ENCODE peak calls at places on chromosomes 3 and 15, in six cellular contexts. E is RWPE1; V is CD8-positive, alpha-beta T cell; P is HCT116; K is transverse colon; S is foreskin keratinocyte. B is an unnamed sample.

GRCh38 chr15:61499371-61499770 is 270.3 kb upstream of the RORA start:
- DNase-seq in K (no peak), V (no peak), P (no peak), E (no peak), S (no peak), B (no peak)

GRCh38 chr3:75329713-75330112 is 334.4 kb upstream of the FRG2C start:
- DNase-seq in E (no peak), V (no peak), S (no peak), K (no peak), P (no peak), B (no peak)

GRCh38 chr3:118550122-118550521 is 484.5 kb downstream of the IGSF11 start:
- DNase-seq in S (no peak), E (no peak), K (no peak), P (no peak), V (no peak), B (no peak)

GRCh38 chr15:26082833-26083174 is 219.7 kb upstream of the ATP10A start:
- DNase-seq in P (no peak), V (no peak), E (no peak), S (no peak), K (no peak), B (no peak)

GRCh38 chr3:116743062-116743461 is 33.5 kb downstream of the TUSC7 start:
- DNase-seq in S (no peak), P (no peak), E (no peak), K (no peak), V (no peak), B (no peak)

GRCh38 chr3:124780767-124781485 is 50.7 kb downstream of the UMPS start:
- DNase-seq in V (no peak), S (no peak), E (no peak), P (no peak), K (peak), B (no peak)

GRCh38 chr3:10374311-10374710 is 53.4 kb upstream of the SEC13 start:
- DNase-seq in S (no peak), E (no peak), P (no peak), K (no peak), V (no peak), B (peak)

GRCh38 chr3:51977449-51978142 is 2.7 kb downstream of the ABHD14A start:
- DNase-seq in P (no peak), S (no peak), V (no peak), K (no peak), E (no peak), B (no peak)

GRCh38 chr3:133258358-133258757 is 141.5 kb upstream of the BFSP2 start:
- DNase-seq in V (no peak), S (peak), P (no peak), K (no peak), E (no peak), B (no peak)

DNA sequence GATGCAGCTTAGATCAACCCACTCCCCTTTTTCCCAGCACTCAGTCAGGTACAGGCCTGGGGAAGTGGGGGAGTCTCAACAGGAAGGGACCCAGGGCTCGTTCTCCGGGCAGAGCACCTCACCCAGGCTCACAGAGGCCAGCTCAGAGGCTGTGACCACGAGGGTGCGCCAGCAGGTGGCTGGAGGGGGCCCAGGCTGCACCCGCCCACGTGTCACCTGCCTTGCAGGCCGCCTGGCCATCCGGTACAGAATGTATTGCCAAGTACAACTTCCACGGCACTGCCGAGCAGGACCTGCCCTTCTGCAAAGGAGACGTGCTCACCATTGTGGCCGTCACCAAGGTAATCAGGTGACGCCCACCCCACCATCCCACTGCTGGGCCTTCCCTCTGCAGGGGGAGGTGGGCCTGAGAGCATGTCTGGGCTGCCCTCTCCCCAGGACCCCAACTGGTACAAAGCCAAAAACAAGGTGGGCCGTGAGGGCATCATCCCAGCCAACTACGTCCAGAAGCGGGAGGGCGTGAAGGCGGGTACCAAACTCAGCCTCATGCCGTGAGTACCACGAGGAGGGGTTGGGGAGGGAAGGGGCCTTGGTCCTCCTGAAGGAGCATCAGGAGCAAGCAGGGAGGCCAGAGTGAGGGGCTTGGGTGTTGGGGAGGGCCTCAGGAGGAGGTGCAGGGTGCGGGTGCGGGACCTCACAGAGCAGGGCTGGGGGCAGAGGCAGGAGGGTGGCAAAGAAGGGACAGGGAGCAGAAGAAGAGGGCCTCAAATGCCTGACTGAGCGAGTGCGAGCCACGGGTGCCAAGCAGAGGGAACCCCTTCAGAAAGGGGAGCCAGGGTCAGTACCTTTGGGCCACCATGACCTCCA is 14.0 kb upstream of the LMAN1L start:
- DNase-seq in E (no peak), V (no peak), S (no peak), P (no peak), K (peak), B (no peak)
- TF ChIP-seq CTCF in E (no peak), V (no peak), S (no peak), P (no peak), K (no peak), B (no peak)

GRCh38 chr3:72485649-72486048 is 362.6 kb downstream of the SHQ1 start:
- DNase-seq in E (no peak), V (no peak), P (no peak), S (no peak), K (no peak), B (peak)

GRCh38 chr3:72488736-72489030 is 359.6 kb downstream of the SHQ1 start:
- DNase-seq in P (no peak), S (no peak), V (no peak), E (no peak), K (no peak), B (peak)

GRCh38 chr3:72489916-72490315 is 358.3 kb downstream of the SHQ1 start:
- DNase-seq in K (no peak), P (no peak), V (no peak), S (no peak), E (no peak), B (no peak)

GRCh38 chr3:72487946-72488735 is 360.1 kb downstream of the SHQ1 start:
- DNase-seq in V (no peak), S (no peak), E (no peak), K (no peak), P (no peak), B (no peak)

GRCh38 chr3:72487078-72487765 is 361.0 kb downstream of the SHQ1 start:
- DNase-seq in V (no peak), P (peak), K (peak), E (peak), S (peak), B (peak)
- H3K27ac ChIP-seq in V (no peak), P (no peak), K (peak), E (peak), S (no peak), B (peak)

GRCh38 chr3:159766563-159767185 is 222.0 kb upstream of the IL12A start:
- DNase-seq in E (no peak), V (no peak), P (no peak), S (no peak), K (no peak), B (no peak)
- TF ChIP-seq CTCF in E (peak), V (no peak), P (no peak), S (peak), K (peak), B (peak)

GRCh38 chr15:77419050-77419835 is 661 bp downstream of the PEAK1 start:
- DNase-seq in S (no peak), P (no peak), V (no peak), E (peak), K (peak), B (peak)
- H3K27ac ChIP-seq in S (no peak), P (peak), V (peak), E (peak), K (peak), B (peak)

GRCh38 chr3:183943739-183944138 is 59.1 kb upstream of the PARL start:
- DNase-seq in S (no peak), K (no peak), E (no peak), V (no peak), P (no peak), B (no peak)
- TF ChIP-seq CTCF in S (no peak), K (no peak), E (no peak), V (no peak), P (no peak), B (no peak)

DNA sequence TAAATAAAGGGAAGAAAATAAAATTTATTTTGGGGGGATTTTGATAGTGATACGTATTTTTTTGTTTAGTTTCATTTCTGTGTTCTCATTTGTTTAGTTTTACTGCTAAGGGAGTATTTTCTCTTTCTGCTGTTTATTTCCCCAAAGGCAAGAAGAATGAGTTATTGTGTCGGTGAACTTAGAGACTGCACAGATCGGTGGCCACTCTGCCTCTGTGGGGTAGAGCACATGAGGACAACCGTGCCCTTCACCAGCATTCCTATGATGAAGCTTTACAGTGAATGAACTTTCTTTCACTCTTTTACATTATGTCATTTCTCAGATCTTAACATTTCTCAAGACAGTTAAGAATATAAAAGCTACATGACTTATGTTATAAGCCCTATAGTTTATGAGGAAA is 214.4 kb downstream of the OCA2 start:
- DNase-seq in V (no peak), E (no peak), K (no peak), S (no peak), P (no peak), B (no peak)
- H3K27ac ChIP-seq in V (no peak), E (no peak), K (no peak), S (peak), P (no peak), B (no peak)

GRCh38 chr3:160472344-160472743 is 22.8 kb upstream of the TRIM59 start:
- DNase-seq in E (no peak), S (no peak), K (no peak), V (no peak), P (no peak), B (no peak)

GRCh38 chr3:160473233-160473632 is 23.6 kb upstream of the TRIM59 start:
- DNase-seq in P (no peak), V (no peak), E (no peak), K (no peak), S (no peak), B (no peak)

GRCh38 chr3:160473978-160474377 is 24.4 kb upstream of the TRIM59 start:
- DNase-seq in P (no peak), S (peak), V (no peak), E (peak), K (no peak), B (no peak)

GRCh38 chr3:160470181-160470580 is 20.6 kb upstream of the TRIM59 start:
- DNase-seq in K (no peak), E (no peak), S (no peak), V (no peak), P (no peak), B (no peak)

GRCh38 chr3:160471892-160472291 is 22.3 kb upstream of the TRIM59 start:
- DNase-seq in E (no peak), P (no peak), K (no peak), V (no peak), S (no peak), B (no peak)
- TF ChIP-seq CTCF in E (no peak), P (no peak), K (no peak), V (no peak), S (no peak), B (no peak)

DNA sequence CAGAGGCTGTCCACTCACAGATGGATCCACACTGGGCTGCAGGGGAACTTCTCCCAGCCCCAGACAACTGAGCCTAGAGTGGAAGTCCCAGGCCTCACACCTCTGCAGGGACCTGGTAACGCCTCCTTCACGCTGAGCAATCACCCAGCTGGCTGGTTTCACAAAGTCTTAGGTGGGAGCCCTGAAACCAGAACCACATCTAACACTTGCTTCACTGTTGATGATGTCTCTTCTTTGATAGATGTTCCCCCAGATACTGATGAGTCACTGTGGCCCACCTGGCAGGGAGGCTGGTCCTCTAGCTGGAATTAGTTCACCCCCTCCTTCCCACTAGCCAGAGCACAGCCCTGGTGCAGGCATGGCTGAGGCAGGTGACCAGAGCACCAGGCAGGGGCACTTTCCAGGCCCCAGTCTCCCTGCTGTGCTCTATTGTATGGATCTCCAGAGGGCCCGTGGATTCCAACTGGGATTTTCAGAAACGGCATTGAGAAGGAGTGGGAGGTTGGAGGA is 33.5 kb downstream of the MYL3 start:
- DNase-seq in P (no peak), S (no peak), K (no peak), E (no peak), V (no peak), B (no peak)
- H3K27ac ChIP-seq in P (no peak), S (no peak), K (no peak), E (no peak), V (no peak), B (no peak)

DNA sequence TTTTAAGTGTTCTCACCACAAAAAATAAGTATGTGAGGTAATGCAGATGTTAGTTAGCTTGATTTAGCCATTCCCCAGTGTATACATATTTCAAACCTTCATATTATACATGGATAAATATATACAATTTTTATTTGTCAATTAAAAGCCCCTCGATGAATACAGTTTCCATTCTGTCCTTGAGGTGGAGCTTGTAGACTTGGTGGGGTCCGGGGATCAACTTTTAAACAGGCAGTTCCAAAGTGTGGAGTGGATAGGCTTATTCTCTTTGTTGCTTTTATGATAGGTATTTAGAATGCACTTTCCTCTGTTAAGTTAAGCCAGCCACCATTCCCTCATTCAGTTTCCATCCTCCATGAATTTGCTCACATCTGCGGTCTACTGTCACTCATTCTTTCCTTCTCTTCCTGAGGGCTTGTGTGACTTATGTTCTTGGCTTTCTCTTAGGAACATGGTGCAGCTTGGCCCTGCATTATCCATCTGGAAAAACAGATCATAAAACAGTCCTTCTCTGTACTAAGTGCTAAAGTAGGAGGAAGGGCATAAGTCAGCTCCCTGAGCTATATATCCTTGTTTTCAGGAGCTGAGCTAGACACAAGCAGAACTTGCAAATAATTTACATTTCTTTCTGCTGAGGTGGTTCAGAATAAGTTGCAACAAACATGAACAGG is 149.1 kb downstream of the NFKBIZ start:
- DNase-seq in V (no peak), S (no peak), P (no peak), E (no peak), K (no peak), B (no peak)
- TF ChIP-seq CTCF in V (no peak), S (no peak), P (no peak), E (no peak), K (no peak), B (no peak)

B was measured in left lung.